ENCODE peak calls at places on chromosomes 12 and 14, in four cellular contexts. H is HepG2, E is OCI-LY7, N is neuronal stem cell. S is an unnamed sample.

GRCh38 chr12:121802843-121803698 is 738 bp upstream of the SETD1B start:
- DNase-seq in E (peak; percentile 93), H (peak; percentile 93), N (peak; percentile 89), S (peak; percentile 90)

GRCh38 chr12:64232201-64232600 is 10.1 kb upstream of the KICS2 start:
- DNase-seq in E (no peak), H (no peak), N (no peak), S (no peak)

GRCh38 chr12:121789233-121789781 is 4.2 kb downstream of the RHOF start:
- DNase-seq in E (peak; percentile 65), N (no peak), H (no peak), S (no peak)

GRCh38 chr12:50569876-50570275 is 65.1 kb downstream of the DIP2B start:
- DNase-seq in H (no peak), N (no peak), E (no peak), S (no peak)

GRCh38 chr14:69535230-69535848 is 39.3 kb downstream of the CCDC177 start:
- DNase-seq in N (peak; percentile 66), E (no peak), H (peak; percentile 37), S (peak; percentile 78)

GRCh38 chr14:104116544-104117340 is 21.6 kb upstream of the KIF26A start:
- DNase-seq in E (no peak), H (no peak), N (no peak), S (peak; percentile 6)

GRCh38 chr12:508795-509194 is 49.1 kb downstream of the B4GALNT3 start:
- DNase-seq in E (peak; percentile 91), H (no peak), N (no peak), S (no peak)

GRCh38 chr14:78836777-78837176 is 666.6 kb downstream of the NRXN3 start:
- DNase-seq in N (peak; percentile 44), H (peak; percentile 37), E (peak; percentile 39), S (peak; percentile 90)

GRCh38 chr12:68530965-68531364 is 79.7 kb upstream of the RAP1B start:
- DNase-seq in E (no peak), N (no peak), H (no peak), S (no peak)

GRCh38 chr12:46964496-46965098 is 114.8 kb upstream of the PCED1B start:
- DNase-seq in H (no peak), N (peak; percentile 74), E (no peak), S (peak; percentile 19)

GRCh38 chr14:65333926-65334687 is 78.4 kb upstream of the FUT8 start:
- DNase-seq in E (peak; percentile 60), N (no peak), H (no peak), S (no peak)

GRCh38 chr12:25518512-25518911 is 34.6 kb downstream of the LMNTD1 start:
- DNase-seq in H (no peak), N (no peak), E (no peak), S (no peak)

GRCh38 chr12:7162691-7163114 is 26.8 kb upstream of the PEX5 start:
- DNase-seq in E (no peak), H (peak; percentile 52), N (no peak), S (peak; percentile 77)

GRCh38 chr12:26318661-26319068 is 123.3 kb downstream of the SSPN start:
- DNase-seq in H (peak; percentile 73), E (peak; percentile 74), N (no peak), S (no peak)

GRCh38 chr14:101464310-101464983 is 96.8 kb upstream of the DIO3 start:
- DNase-seq in N (no peak), H (no peak), E (no peak), S (no peak)

GRCh38 chr12:21294176-21294575 is 40.5 kb downstream of the SLCO1A2 start:
- DNase-seq in N (no peak), E (no peak), H (no peak), S (no peak)

GRCh38 chr12:123882306-123882705 is 90.3 kb downstream of the CCDC92 start:
- DNase-seq in E (no peak), N (no peak), H (no peak), S (no peak)

GRCh38 chr12:5254703-5255102 is 177.2 kb upstream of the NTF3 start:
- DNase-seq in E (no peak), N (no peak), H (no peak), S (no peak)

GRCh38 chr12:10709808-10710207 is 13.3 kb downstream of the YBX3 start:
- DNase-seq in N (no peak), H (no peak), E (no peak), S (no peak)

GRCh38 chr12:24044973-24045703 is 95.7 kb upstream of the SOX5 start:
- DNase-seq in N (no peak), H (peak; percentile 78), E (no peak), S (no peak)

GRCh38 chr14:42002139-42002538 is 395.5 kb downstream of the LRFN5 start:
- DNase-seq in H (no peak), N (no peak), E (no peak), S (no peak)

GRCh38 chr12:52947738-52948423 is 1.0 kb upstream of the KRT18 start:
- DNase-seq in N (no peak), E (no peak), H (no peak), S (no peak)
- H3K4me3 ChIP-seq in N (no peak overlapping the region), E (no peak overlapping the region), H (no peak overlapping the region), S (no peak overlapping the region)

GRCh38 chr14:59181804-59182203 is 6.7 kb upstream of the DAAM1 start:
- DNase-seq in N (no peak), E (no peak), H (no peak), S (no peak)
- H3K9me3 ChIP-seq in N (no peaks in the 10 kb centered on the region), E (no peaks in the 10 kb centered on the region), H (no peaks in the 10 kb centered on the region), S (no peaks in the 10 kb centered on the region)

GRCh38 chr14:93113678-93114067 is 2.1 kb downstream of the ITPK1 start:
- DNase-seq in E (no peak), H (no peak), N (no peak), S (no peak)
- H3K4me3 ChIP-seq in E (peak overlapping the region; percentile 81), H (peak overlapping the region; percentile 87), N (peak overlapping the region; percentile 7), S (no peak overlapping the region)

GRCh38 chr12:101875112-101875961 is 2.0 kb upstream of the DRAM1 start:
- DNase-seq in H (no peak), N (no peak), E (no peak), S (no peak)

GRCh38 chr12:101881228-101881627 is 3.8 kb downstream of the DRAM1 start:
- DNase-seq in H (no peak), E (no peak), N (no peak), S (no peak)

GRCh38 chr12:101880769-101881168 is 3.4 kb downstream of the DRAM1 start:
- DNase-seq in E (no peak), N (no peak), H (no peak), S (no peak)

GRCh38 chr12:101876861-101877815 is at the start of gene DRAM1:
- DNase-seq in N (peak; percentile 69), E (peak; percentile 34), H (peak; percentile 79), S (peak; percentile 72)

GRCh38 chr12:101877816-101878811 is 734 bp downstream of the DRAM1 start:
- DNase-seq in E (no peak), N (no peak), H (peak; percentile 7), S (peak; percentile 11)
- H3K9me3 ChIP-seq in E (no peaks in the 10 kb centered on the region), N (peaks cover 2% of the 10 kb centered on the region), H (no peaks in the 10 kb centered on the region), S (no peaks in the 10 kb centered on the region)

GRCh38 chr14:102775855-102776760 is 1.1 kb upstream of the TRAF3 start:
- DNase-seq in E (no peak), H (peak; percentile 43), N (no peak), S (no peak)

GRCh38 chr14:102777711-102778615 is 714 bp downstream of the TRAF3 start:
- DNase-seq in N (no peak), H (no peak), E (peak; percentile 19), S (no peak)

GRCh38 chr14:102776761-102777710 is at the start of gene TRAF3:
- DNase-seq in N (no peak), E (peak; percentile 70), H (no peak), S (peak; percentile 41)

GRCh38 chr14:102772781-102773570 is 4.3 kb upstream of the TRAF3 start:
- DNase-seq in H (peak; percentile 43), N (no peak), E (peak; percentile 48), S (peak; percentile 55)

GRCh38 chr14:102774391-102775153 is 2.7 kb upstream of the TRAF3 start:
- DNase-seq in N (no peak), E (peak; percentile 67), H (peak; percentile 79), S (peak; percentile 61)
- H3K4me3 ChIP-seq in N (peak overlapping the region; percentile 28), E (no peak overlapping the region), H (no peak overlapping the region), S (no peak overlapping the region)